ENCODE peak calls at places on chromosomes 7 and 10, in seven cellular contexts. A is tibial artery, K is ovary, I is HFF-Myc, D is spleen, J is BJ, R is pancreas. T is an unnamed sample.

GRCh38 chr10:16988900-16989299 is 140.7 kb downstream of the CUBN start:
- DNase-seq in A (no peak), K (no peak), I (no peak), D (no peak), J (no peak), R (no peak), T (no peak)

GRCh38 chr10:44198780-44199097 is 186.2 kb downstream of the CXCL12 start:
- DNase-seq in A (peak), K (peak), I (no peak), D (no peak), J (no peak), R (no peak), T (no peak)

GRCh38 chr7:34759477-34760125 is 101.6 kb downstream of the NPSR1 start:
- DNase-seq in A (no peak), K (no peak), I (peak), D (no peak), J (no peak), R (no peak), T (no peak)

GRCh38 chr10:119973261-119973660 is 80.7 kb downstream of the SEC23IP start:
- DNase-seq in A (no peak), K (no peak), I (no peak), D (no peak), J (no peak), R (no peak), T (no peak)

GRCh38 chr7:155644971-155645509 is 579 bp downstream of the RBM33 start:
- DNase-seq in A (no peak), K (peak), I (no peak), D (peak), J (no peak), R (peak), T (no peak)

GRCh38 chr7:88151119-88151790 is 68.6 kb downstream of the SRI start:
- DNase-seq in A (no peak), K (no peak), I (no peak), D (no peak), J (no peak), R (no peak), T (no peak)

GRCh38 chr7:16455591-16455990 is 9.9 kb downstream of the SOSTDC1 start:
- DNase-seq in A (no peak), K (no peak), I (no peak), D (no peak), J (no peak), R (no peak), T (no peak)

GRCh38 chr10:128519581-128519980 is 393.4 kb upstream of the MKI67 start:
- DNase-seq in A (no peak), K (no peak), I (no peak), D (no peak), J (no peak), R (no peak), T (no peak)

GRCh38 chr7:17447728-17448478 is 149.5 kb downstream of the AHR start:
- DNase-seq in A (no peak), K (no peak), I (no peak), D (no peak), J (no peak), R (no peak), T (no peak)

GRCh38 chr7:139959718-139960117 is 103.0 kb downstream of the PARP12 start:
- DNase-seq in A (no peak), K (no peak), I (no peak), D (no peak), J (no peak), R (no peak), T (no peak)

GRCh38 chr10:43679509-43679908 is 30.8 kb upstream of the ZNF32 start:
- DNase-seq in A (peak), K (no peak), I (no peak), D (no peak), J (no peak), R (peak), T (no peak)

GRCh38 chr7:30613366-30614325 is 19.0 kb downstream of the GARS1 start:
- DNase-seq in A (no peak), K (no peak), I (no peak), D (no peak), J (no peak), R (no peak), T (no peak)
- H3K4me3 ChIP-seq in A (no peak), K (no peak), I (no peak), D (no peak), J (no peak), R (no peak), T (no peak)

GRCh38 chr10:3777876-3778707 is 6.9 kb downstream of the KLF6 start:
- DNase-seq in A (no peak), K (no peak), I (no peak), D (no peak), J (no peak), R (no peak), T (no peak)
- H3K4me3 ChIP-seq in A (peak), K (no peak), I (no peak), D (no peak), J (no peak), R (no peak), T (no peak)

GRCh38 chr7:158975526-158976467 is 119.4 kb downstream of the DYNC2I1 start:
- DNase-seq in A (no peak), K (no peak), I (no peak), D (no peak), J (no peak), R (no peak), T (peak)
- H3K4me3 ChIP-seq in A (no peak), K (no peak), I (no peak), D (no peak), J (no peak), R (no peak), T (no peak)

GRCh38 chr7:32427769-32428291 is 62.4 kb downstream of the LSM5 start:
- DNase-seq in A (peak), K (peak), I (peak), D (peak), J (peak), R (peak), T (peak)
- H3K4me3 ChIP-seq in A (no peak), K (no peak), I (no peak), D (no peak), J (no peak), R (no peak), T (no peak)

GRCh38 chr7:112084506-112084905 is 121.7 kb downstream of the DOCK4 start:
- DNase-seq in A (no peak), K (no peak), I (no peak), D (no peak), J (no peak), R (no peak), T (peak)
- H3K4me3 ChIP-seq in A (no peak), K (no peak), I (no peak), D (no peak), J (no peak), R (no peak), T (no peak)

GRCh38 chr7:100101016-100101862 is at the start of the genes AP4M1 and MCM7:
- DNase-seq in A (peak), K (peak), I (peak), D (peak), J (peak), R (peak), T (peak)

GRCh38 chr7:100105534-100105933 is 4.1 kb downstream of the AP4M1 start:
- DNase-seq in A (no peak), K (no peak), I (no peak), D (no peak), J (no peak), R (no peak), T (no peak)

GRCh38 chr7:100106633-100107032 is 5.2 kb downstream of the AP4M1 start:
- DNase-seq in A (no peak), K (no peak), I (no peak), D (no peak), J (no peak), R (no peak), T (no peak)

GRCh38 chr7:100100420-100101015 is 679 bp downstream of the MCM7 start:
- DNase-seq in A (peak), K (peak), I (peak), D (peak), J (peak), R (peak), T (peak)

DNA sequence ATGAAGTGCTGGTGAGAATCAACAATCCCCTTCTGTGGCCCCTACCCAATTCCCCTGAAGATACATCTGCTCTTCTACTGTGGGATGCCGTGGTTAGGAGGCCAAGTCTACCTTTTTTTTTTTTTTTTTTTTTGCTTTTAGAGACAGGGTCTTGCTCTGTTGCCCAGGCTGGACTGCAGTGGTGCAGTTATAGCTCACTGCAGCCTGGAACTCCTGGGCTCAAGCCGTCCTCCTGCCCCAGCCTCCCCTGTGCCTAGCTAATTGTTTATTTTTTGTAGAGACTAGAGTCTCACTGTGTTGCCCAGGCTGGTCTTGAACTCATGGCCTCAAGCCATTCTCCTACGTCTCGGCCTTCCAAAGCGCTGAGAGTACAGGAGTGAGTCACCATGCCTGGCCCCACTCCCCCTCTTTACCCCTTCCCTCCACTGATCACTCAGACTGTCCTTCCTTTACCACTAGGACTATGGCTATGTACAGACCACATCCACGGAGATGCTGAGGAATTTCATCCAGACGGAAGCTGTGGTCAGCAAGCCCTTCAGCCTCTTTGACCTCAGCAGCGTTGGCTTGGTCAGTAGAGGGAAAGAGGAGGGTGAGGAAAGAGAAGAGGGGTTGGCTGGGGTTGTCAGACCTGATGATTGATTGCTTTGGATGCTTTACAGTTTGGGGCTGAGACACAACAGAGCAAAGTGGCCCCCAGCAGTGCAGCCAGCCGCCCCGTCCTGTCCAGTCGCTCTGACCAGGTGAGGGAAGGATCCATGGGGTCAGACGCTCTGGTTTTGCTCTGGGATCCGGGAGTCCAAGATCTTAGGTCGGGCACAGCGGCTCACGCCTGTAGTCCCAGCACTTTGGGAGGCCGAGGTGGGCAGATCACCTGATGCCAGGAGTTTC is 1.8 kb downstream of the AP4M1 start:
- DNase-seq in A (no peak), K (no peak), I (no peak), D (no peak), J (peak), R (no peak), T (peak)
- H3K4me3 ChIP-seq in A (no peak), K (no peak), I (peak), D (no peak), J (no peak), R (no peak), T (peak)

T was measured in skeletal muscle cell.